ENCODE peak calls at places on chromosomes 12 and 14, in four cellular contexts. B is epithelial cell of proximal tubule, Q is lower leg skin, K is astrocyte of the spinal cord. H is an unnamed sample.
A peak's percentile ranks its signal among the peaks of the same experiment; 100 is the strongest.

GRCh38 chr12:119835068-119835467 is 42.1 kb downstream of the CIT start:
- DNase-seq in B (peak; percentile 6), K (no peak), Q (no peak), H (no peak)

GRCh38 chr12:80979251-80979650 is 41.5 kb upstream of the LIN7A start:
- DNase-seq in K (no peak), B (no peak), Q (no peak), H (no peak)

GRCh38 chr12:124390442-124391116 is 95.7 kb downstream of the RFLNA start:
- DNase-seq in B (no peak), Q (peak; percentile 93), K (peak; percentile 73), H (no peak)

GRCh38 chr14:54975856-54976255 is 51.0 kb downstream of the WDHD1 start:
- DNase-seq in Q (no peak), K (no peak), B (no peak), H (no peak)

GRCh38 chr12:119659289-119659897 is 8.5 kb upstream of the PRKAB1 start:
- DNase-seq in K (peak; percentile 25), Q (peak; percentile 14), B (no peak), H (no peak)

GRCh38 chr12:119829439-119829838 is 47.7 kb downstream of the CIT start:
- DNase-seq in Q (no peak), K (no peak), B (no peak), H (no peak)

GRCh38 chr12:120365675-120366340 is 3.2 kb downstream of the MSI1 start:
- DNase-seq in Q (no peak), K (no peak), B (no peak), H (peak; percentile 60)

GRCh38 chr14:23481992-23482813 is 12.7 kb downstream of the NGDN start:
- DNase-seq in Q (no peak), B (no peak), K (no peak), H (no peak)

GRCh38 chr12:124168016-124168415 is 126.9 kb upstream of the RFLNA start:
- DNase-seq in Q (no peak), B (no peak), K (no peak), H (peak; percentile 73)

GRCh38 chr12:119375619-119376018 is 41.1 kb downstream of the CCDC60 start:
- DNase-seq in Q (no peak), B (no peak), K (no peak), H (no peak)

GRCh38 chr14:20662968-20663731 is 21.2 kb upstream of the RNASE4 start:
- DNase-seq in Q (peak; percentile 90), B (no peak), K (peak; percentile 48), H (peak; percentile 34)

GRCh38 chr14:101033006-101033405 is 129.5 kb upstream of the RTL1 start:
- DNase-seq in Q (peak; percentile 54), B (no peak), K (no peak), H (no peak)

GRCh38 chr14:70036665-70037064 is 152.1 kb downstream of the SLC8A3 start:
- DNase-seq in B (no peak), Q (no peak), K (no peak), H (no peak)

GRCh38 chr12:64675795-64676194 is 65.5 kb downstream of the RASSF3 start:
- DNase-seq in B (no peak), Q (peak; percentile 40), K (peak; percentile 63), H (no peak)

GRCh38 chr12:132622437-132623071 is 4.0 kb downstream of the P2RX2 start:
- DNase-seq in B (no peak), Q (no peak), K (peak; percentile 64), H (no peak)

GRCh38 chr12:58668831-58669230 is 251.5 kb downstream of the LRIG3 start:
- DNase-seq in Q (no peak), K (peak; percentile 82), B (no peak), H (no peak)

GRCh38 chr12:89349814-89350213 is 2.5 kb downstream of the DUSP6 start:
- DNase-seq in Q (no peak), B (no peak), K (peak; percentile 74), H (peak; percentile 18)

GRCh38 chr12:30696103-30696408 is 387 bp upstream of the IPO8 start:
- DNase-seq in Q (no peak), B (no peak), K (no peak), H (no peak)

GRCh38 chr14:45133683-45134050 is 614 bp downstream of the FKBP3 start:
- DNase-seq in K (no peak), Q (no peak), B (no peak), H (no peak)

DNA sequence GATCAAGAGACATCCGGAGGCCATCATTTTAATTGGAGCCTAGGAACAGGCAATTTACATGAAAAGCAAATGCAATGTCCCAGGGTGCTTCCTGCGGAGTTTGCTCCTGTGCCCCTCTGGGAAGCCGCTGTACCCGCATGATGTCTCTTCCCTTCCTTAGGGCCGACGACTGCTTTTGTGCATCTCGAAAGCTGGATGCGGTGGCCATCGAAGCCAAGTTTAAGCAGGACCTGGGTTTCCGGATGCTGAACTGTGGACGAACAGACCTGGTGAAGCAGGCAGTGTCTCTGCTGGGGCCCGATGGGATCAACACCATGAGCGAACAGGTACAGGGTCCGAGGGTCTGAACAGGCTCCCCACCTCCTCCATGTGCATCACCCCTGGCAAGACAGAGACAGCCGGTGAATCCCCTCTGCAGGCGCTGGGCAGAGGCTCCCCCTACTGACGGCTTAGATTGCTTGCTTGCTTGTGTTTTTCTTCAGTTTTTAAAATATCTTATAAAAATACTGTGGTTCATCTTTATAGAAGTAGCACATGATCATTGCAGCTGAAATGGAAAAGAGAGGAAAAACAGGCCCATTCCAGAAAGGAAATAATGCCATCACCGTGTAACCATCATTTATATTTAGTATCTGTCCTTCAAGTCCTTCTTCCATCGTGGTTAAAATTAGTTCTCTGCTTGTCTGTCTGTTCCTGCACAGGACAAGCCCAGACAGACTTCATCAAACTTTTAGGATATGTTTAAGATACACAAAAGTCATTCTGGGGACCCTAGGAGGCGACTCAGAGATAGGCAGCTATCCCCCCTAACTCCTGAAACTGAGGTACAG is 75.4 kb upstream of the PWP1 start:
- DNase-seq in K (peak; percentile 57), Q (no peak), B (no peak), H (peak; percentile 43)
- H3K4me3 ChIP-seq in K (no peak overlapping the region), Q (no peak overlapping the region), B (no peak overlapping the region), H (no peak overlapping the region)

GRCh38 chr14:74875941-74876913 is at the start of gene PROX2:
- DNase-seq in B (no peak), K (no peak), Q (no peak), H (no peak)
- H3K4me3 ChIP-seq in B (no peak within 1 kb of the TSS), K (no peak within 1 kb of the TSS), Q (no peak within 1 kb of the TSS), H (no peak within 1 kb of the TSS)

DNA sequence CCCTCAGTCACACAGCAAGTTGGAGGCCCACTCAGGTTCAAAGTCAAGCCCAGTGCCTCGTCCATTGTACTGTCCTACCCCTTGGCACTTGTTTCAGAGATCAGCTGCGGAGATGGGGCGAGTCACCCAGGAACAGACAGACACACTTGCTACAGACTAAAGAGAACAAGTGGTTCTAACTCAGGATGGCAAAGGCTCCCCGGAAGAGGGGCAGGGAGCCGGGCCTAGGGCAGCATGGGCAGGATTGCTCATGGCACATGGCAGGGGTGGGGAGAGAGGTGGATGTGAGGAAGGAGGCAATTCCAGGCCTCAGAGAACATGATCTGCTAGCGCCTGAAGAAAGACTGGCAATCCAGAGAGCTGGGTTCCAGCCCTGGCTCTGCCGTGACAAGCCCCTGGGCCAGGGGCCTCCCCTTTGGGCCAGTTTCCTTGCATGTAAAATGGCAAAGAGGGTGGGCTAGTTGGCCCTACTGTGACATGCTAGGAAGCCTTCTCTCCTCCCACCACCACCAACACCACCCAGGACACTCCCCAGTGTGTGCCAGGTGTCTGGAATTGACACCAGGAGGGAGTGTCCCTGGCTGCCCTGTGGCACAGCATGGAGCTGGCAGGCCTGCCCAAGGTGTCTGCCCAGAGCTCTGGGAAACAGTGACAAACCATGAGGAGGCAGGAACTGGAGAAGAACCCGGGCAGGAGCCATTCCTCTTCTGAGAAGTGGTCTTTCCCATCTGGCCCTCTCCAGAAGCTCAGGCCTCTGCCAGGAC is 24.0 kb upstream of the IRF2BPL start:
- DNase-seq in B (no peak), Q (no peak), K (no peak), H (peak; percentile 49)
- H3K4me3 ChIP-seq in B (no peak overlapping the region), Q (no peak overlapping the region), K (no peak overlapping the region), H (no peak overlapping the region)

GRCh38 chr14:93956514-93957332 is 19.6 kb downstream of the ASB2 start:
- DNase-seq in K (no peak), Q (no peak), B (no peak), H (no peak)

GRCh38 chr14:93954900-93955891 is 21.2 kb downstream of the ASB2 start:
- DNase-seq in K (no peak), Q (no peak), B (no peak), H (no peak)

GRCh38 chr14:93954516-93954830 is 21.9 kb downstream of the ASB2 start:
- DNase-seq in Q (no peak), B (no peak), K (no peak), H (no peak)

GRCh38 chr14:93957333-93957710 is 19.0 kb downstream of the ASB2 start:
- DNase-seq in B (no peak), Q (no peak), K (no peak), H (no peak)

DNA sequence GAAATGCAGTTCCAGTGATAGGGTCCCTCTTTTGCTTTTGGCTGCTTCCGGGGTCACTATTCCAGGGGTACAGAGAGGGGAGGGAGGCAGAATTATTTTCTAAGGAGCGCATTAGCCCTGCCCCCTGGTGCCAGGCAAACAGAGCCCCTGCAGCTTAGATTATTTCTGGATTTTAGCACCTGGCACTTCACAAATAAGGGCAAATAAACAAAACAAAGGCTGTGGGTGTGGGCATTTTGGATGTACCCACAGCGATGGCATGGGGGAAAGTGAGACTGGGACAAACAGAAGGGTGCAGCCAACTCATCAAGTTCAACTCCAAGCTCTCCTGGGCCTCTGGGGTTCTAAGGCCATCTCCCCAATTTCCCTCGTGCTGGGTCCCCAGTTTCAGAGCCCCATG is 20.3 kb downstream of the ASB2 start:
- DNase-seq in K (no peak), B (no peak), Q (no peak), H (no peak)
- H3K4me3 ChIP-seq in K (no peak overlapping the region), B (no peak overlapping the region), Q (no peak overlapping the region), H (no peak overlapping the region)

GRCh38 chr12:91778091-91778819 is 367.4 kb downstream of the BTG1 start:
- DNase-seq in Q (no peak), B (peak; percentile 9), K (peak; percentile 38), H (peak; percentile 36)
- H3K4me3 ChIP-seq in Q (no peak overlapping the region), B (no peak overlapping the region), K (no peak overlapping the region), H (no peak overlapping the region)

GRCh38 chr12:10717410-10717809 is 5.7 kb downstream of the YBX3 start:
- DNase-seq in B (no peak), K (peak; percentile 44), Q (no peak), H (no peak)

GRCh38 chr12:10721654-10722501 is 1.2 kb downstream of the YBX3 start:
- DNase-seq in B (peak; percentile 95), K (peak; percentile 97), Q (peak; percentile 99), H (peak; percentile 93)

GRCh38 chr12:10718279-10718821 is 4.8 kb downstream of the YBX3 start:
- DNase-seq in B (no peak), K (peak; percentile 86), Q (no peak), H (no peak)

GRCh38 chr12:10720974-10721565 is 2.1 kb downstream of the YBX3 start:
- DNase-seq in K (no peak), Q (no peak), B (no peak), H (no peak)

DNA sequence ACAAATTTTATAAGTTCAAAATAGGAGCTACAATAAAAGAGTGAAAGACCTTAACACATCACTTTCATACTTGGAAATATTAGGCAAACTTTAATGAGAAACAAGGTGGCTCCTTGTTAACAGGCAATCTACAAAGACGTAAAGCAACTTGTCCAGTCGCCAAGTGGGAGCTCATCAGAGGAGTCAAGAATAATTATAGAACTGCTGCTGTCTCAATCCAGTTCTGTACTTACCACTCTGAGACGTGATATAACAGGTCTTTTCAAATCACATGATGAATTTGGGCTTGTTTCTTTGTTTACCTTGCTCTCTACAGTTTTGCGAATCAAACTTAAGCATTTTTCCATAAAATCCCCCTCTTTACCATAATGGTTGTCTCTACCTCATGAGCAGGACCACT is 3.6 kb downstream of the YBX3 start:
- DNase-seq in B (no peak), K (no peak), Q (no peak), H (no peak)
- H3K4me3 ChIP-seq in B (peak overlapping the region; percentile 92), K (no peak overlapping the region), Q (no peak overlapping the region), H (no peak overlapping the region)

H was measured in thyroid gland.